ENCODE peak calls at places on chromosomes 16 and 17, in four cellular contexts. F is HepG2, N is GM12878, K is SK-N-SH. T is an unnamed sample.

GRCh38 chr17:59465949-59466307 is 99.5 kb upstream of the DHX40 start:
- DNase-seq in F (no peak), N (no peak), K (no peak), T (no peak)

GRCh38 chr17:36726199-36726598 is 124.8 kb downstream of the MRM1 start:
- DNase-seq in F (no peak), N (no peak), K (no peak), T (no peak)

GRCh38 chr16:67278773-67279295 is 498 bp upstream of the PLEKHG4 start:
- DNase-seq in F (no peak), N (no peak), K (peak; percentile 90), T (no peak)

GRCh38 chr16:253833-254232 is 19.2 kb downstream of the FAM234A start:
- DNase-seq in F (no peak), N (no peak), K (no peak), T (no peak)

GRCh38 chr17:75861927-75862317 is 6.8 kb upstream of the WBP2 start:
- DNase-seq in F (no peak), N (no peak), K (no peak), T (no peak)

GRCh38 chr17:47620503-47621245 is 29.0 kb upstream of the KPNB1 start:
- DNase-seq in F (peak; percentile 52), N (no peak), K (no peak), T (no peak)

GRCh38 chr17:64777413-64778101 is 115.5 kb upstream of the SMURF2 start:
- DNase-seq in F (no peak), N (no peak), K (peak; percentile 48), T (no peak)

GRCh38 chr16:64475627-64476351 is 646.1 kb downstream of the CDH11 start:
- DNase-seq in F (no peak), N (no peak), K (no peak), T (no peak)

GRCh38 chr16:14199624-14200023 is 128.5 kb downstream of the MRTFB start:
- DNase-seq in F (no peak), N (no peak), K (no peak), T (no peak)

GRCh38 chr16:82070656-82071369 is 35.8 kb downstream of the HSD17B2 start:
- DNase-seq in F (no peak), N (no peak), K (no peak), T (no peak)

GRCh38 chr17:47276868-47277267 is 23.2 kb downstream of the ITGB3 start:
- DNase-seq in F (peak; percentile 56), N (no peak), K (no peak), T (no peak)

GRCh38 chr17:9115446-9116265 is 94.3 kb downstream of the NTN1 start:
- DNase-seq in F (peak; percentile 4), N (no peak), K (peak; percentile 31), T (peak; percentile 41)

GRCh38 chr16:27431773-27432599 is 30.0 kb downstream of the IL21R start:
- DNase-seq in F (no peak), N (no peak), K (no peak), T (no peak)

GRCh38 chr16:85033153-85033552 is 5.6 kb downstream of the KIAA0513 start:
- DNase-seq in F (no peak), N (no peak), K (no peak), T (no peak)

GRCh38 chr16:89150090-89150835 is 21.3 kb upstream of the CDH15 start:
- DNase-seq in F (no peak), N (no peak), K (peak; percentile 73), T (no peak)

DNA sequence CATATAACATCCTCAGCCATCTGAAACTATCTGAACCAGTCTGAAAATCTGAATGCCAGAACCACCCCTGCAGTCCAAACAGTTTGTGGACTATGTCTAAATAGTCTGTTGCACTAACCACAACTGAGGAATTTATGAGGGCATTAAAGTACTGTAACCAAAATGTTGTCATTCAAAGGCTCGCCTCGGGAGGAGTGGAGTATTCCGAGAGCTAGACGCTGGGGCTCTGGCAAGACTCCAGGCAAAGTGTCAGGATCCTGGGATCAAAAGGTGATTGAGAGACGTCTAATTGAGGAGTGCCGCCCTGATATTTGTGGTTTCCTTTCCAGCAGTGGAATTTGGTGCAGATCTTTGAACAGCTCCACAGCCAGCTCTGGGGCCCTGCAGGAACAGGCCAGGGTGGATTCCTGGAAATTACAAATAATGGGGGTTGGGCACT is 142.9 kb upstream of the MYOCD start:
- DNase-seq in F (peak; percentile 29), N (no peak), K (no peak), T (no peak)
- TF ChIP-seq TAF1 in F (no peak), N (no peak), K (no peak), T (no peak)

DNA sequence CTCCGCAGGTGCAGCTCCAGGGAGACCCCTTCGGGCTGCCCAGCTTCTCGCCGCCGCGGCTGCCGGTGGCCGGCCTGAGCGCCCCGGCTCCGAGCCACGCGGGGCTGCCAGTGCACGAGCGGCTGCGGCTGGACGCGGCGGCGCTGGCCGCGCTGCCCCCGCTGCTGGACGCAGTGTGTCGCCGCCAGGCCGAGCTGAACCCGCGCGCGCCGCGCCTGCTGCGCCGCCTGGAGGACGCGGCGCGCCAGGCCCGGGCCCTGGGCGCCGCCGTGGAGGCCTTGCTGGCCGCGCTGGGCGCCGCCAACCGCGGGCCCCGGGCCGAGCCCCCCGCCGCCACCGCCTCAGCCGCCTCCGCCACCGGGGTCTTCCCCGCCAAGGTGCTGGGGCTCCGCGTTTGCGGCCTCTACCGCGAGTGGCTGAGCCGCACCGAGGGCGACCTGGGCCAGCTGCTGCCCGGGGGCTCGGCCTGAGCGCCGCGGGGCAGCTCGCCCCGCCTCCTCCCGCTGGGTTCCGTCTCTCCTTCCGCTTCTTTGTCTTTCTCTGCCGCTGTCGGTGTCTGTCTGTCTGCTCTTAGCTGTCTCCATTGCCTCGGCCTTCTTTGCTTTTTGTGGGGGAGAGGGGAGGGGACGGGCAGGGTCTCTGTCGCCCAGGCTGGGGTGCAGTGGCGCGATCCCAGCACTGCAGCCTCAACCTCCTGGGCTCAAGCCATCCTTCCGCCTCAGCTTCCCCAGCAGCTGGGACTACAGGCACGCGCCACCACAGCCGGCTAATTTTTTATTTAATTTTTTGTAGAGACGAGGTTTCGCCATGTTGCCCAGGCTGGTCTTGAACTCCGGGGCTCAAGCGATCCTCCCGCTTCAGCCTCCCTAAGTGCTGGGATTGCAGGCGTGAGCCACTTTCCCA is 5.9 kb downstream of the CTF1 start:
- DNase-seq in F (peak; percentile 33), N (no peak), K (peak; percentile 94), T (peak; percentile 81)
- TF ChIP-seq TCF12 in F (no peak), N (no peak), K (no peak), T (no peak)

GRCh38 chr16:30844671-30845449 is 49.0 kb downstream of the BCL7C start:
- DNase-seq in F (peak; percentile 97), N (peak; percentile 61), K (peak; percentile 73), T (peak; percentile 82)

GRCh38 chr16:30842971-30843370 is 50.9 kb downstream of the BCL7C start:
- DNase-seq in F (no peak), N (no peak), K (no peak), T (no peak)

GRCh38 chr16:30841332-30841731 is 52.5 kb downstream of the BCL7C start:
- DNase-seq in F (no peak), N (no peak), K (no peak), T (no peak)

GRCh38 chr16:30844346-30844670 is 49.6 kb downstream of the BCL7C start:
- DNase-seq in F (no peak), N (no peak), K (no peak), T (no peak)

DNA sequence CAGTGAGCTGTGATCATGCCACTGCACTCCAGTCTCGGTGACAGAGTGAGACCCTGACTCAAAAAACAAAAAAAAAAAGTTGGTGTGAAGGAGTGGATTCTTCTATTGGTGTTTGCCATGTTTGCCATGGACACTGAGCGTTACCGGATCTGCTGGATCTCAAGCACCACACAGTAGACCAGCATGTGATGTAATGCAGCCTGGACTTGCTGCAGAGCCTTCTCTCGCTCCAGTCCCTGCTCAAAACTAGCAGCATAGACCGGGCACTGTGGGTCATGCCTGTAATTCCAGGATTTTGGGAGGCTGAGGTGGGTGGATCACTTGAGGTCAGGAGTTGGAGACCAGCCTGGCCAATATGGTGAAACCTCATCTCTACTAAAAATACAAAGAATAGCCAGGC is 50.4 kb downstream of the BCL7C start:
- DNase-seq in F (no peak), N (no peak), K (no peak), T (no peak)
- TF ChIP-seq TAF1 in F (no peak), N (no peak), K (no peak), T (no peak)

GRCh38 chr17:78986048-78986648 is 6.4 kb upstream of the LGALS3BP start:
- DNase-seq in F (peak; percentile 43), N (no peak), K (no peak), T (no peak)
- TF ChIP-seq TCF12 in F (no peak), N (no peak), K (no peak), T (no peak)

GRCh38 chr17:41638194-41638593 is 13.8 kb upstream of the KRT17 start:
- DNase-seq in F (no peak), N (no peak), K (no peak), T (no peak)
- TF ChIP-seq TAF1 in F (no peak), N (no peak), K (no peak), T (no peak)

T was measured in H1.